ENCODE peak calls at places on chromosome 13, in nine cellular contexts. A is HEK293T, H is SJSA1, T is WTC11, Z is NCI-H1930, F is NCI-H1417, P is aorta, K is amniotic stem cell, S is fibroblast of lung. L is an unnamed sample.

GRCh38 chr13:59444210-59444857 is 719.4 kb downstream of the DIAPH3 start:
- DNase-seq in S (no peak), F (peak), Z (no peak), H (no peak), T (no peak), A (no peak), K (no peak), P (no peak), L (no peak)

GRCh38 chr13:101751488-101751887 is 299.0 kb downstream of the ITGBL1 start:
- DNase-seq in A (peak), H (no peak), T (no peak), Z (no peak), K (peak), F (peak), S (peak), P (no peak), L (no peak)

GRCh38 chr13:87676254-87677042 is 5.3 kb downstream of the SLITRK5 start:
- DNase-seq in F (no peak), A (no peak), P (peak), S (no peak), H (no peak), Z (no peak), T (peak), K (no peak), L (no peak)

GRCh38 chr13:111225184-111225583 is 95.3 kb upstream of the TEX29 start:
- DNase-seq in H (no peak), F (no peak), P (no peak), T (no peak), Z (no peak), A (no peak), K (no peak), S (no peak), L (no peak)

GRCh38 chr13:52949744-52950143 is 78.9 kb upstream of the OLFM4 start:
- DNase-seq in S (no peak), K (no peak), F (no peak), Z (no peak), A (no peak), P (no peak), H (no peak), T (no peak), L (no peak)

GRCh38 chr13:40550130-40550529 is 116.3 kb downstream of the FOXO1 start:
- DNase-seq in T (no peak), H (no peak), P (no peak), A (no peak), F (no peak), S (peak), Z (no peak), K (no peak), L (no peak)

GRCh38 chr13:26660185-26660584 is 100.4 kb downstream of the GPR12 start:
- DNase-seq in A (no peak), H (no peak), T (no peak), F (no peak), P (no peak), Z (no peak), K (no peak), S (no peak), L (no peak)

GRCh38 chr13:110610955-110611595 is 4.3 kb upstream of the NAXD start:
- DNase-seq in T (no peak), H (peak), S (peak), A (no peak), P (no peak), Z (no peak), F (no peak), K (no peak), L (no peak)

GRCh38 chr13:27371932-27372331 is 52.5 kb upstream of the GTF3A start:
- DNase-seq in T (no peak), A (no peak), H (no peak), K (no peak), F (peak), P (no peak), S (no peak), Z (no peak), L (no peak)

GRCh38 chr13:40910324-40911050 is 108.6 kb downstream of the ELF1 start:
- DNase-seq in S (no peak), H (no peak), Z (no peak), A (no peak), F (no peak), T (no peak), K (no peak), P (no peak), L (no peak)

GRCh38 chr13:99895428-99895998 is 76.1 kb downstream of the ZIC5 start:
- DNase-seq in S (peak), K (no peak), H (no peak), Z (no peak), T (no peak), F (no peak), P (no peak), A (no peak), L (no peak)

GRCh38 chr13:112733112-112733511 is 43.3 kb downstream of the ATP11A start:
- DNase-seq in T (peak), K (no peak), A (no peak), F (peak), S (no peak), Z (peak), P (no peak), H (no peak), L (no peak)

GRCh38 chr13:113224486-113224885 is 15.1 kb downstream of the CUL4A start:
- DNase-seq in S (no peak), T (no peak), A (no peak), Z (no peak), F (peak), P (no peak), H (no peak), K (no peak), L (no peak)

GRCh38 chr13:48526269-48526668 is 6.6 kb downstream of the RCBTB2 start:
- DNase-seq in F (no peak), S (no peak), H (no peak), T (no peak), P (no peak), K (no peak), A (no peak), Z (no peak), L (no peak)

GRCh38 chr13:40680659-40681323 is 14.3 kb upstream of the FOXO1 start:
- DNase-seq in K (no peak), Z (no peak), T (peak), H (no peak), F (peak), A (no peak), S (no peak), P (no peak), L (no peak)

GRCh38 chr13:113855931-113856715 is 7.8 kb downstream of the GAS6 start:
- DNase-seq in F (no peak), Z (no peak), P (no peak), K (no peak), T (no peak), A (no peak), H (no peak), S (no peak), L (no peak)

L was measured in upper lobe of right lung.